ENCODE peak calls at places on chromosomes 7 and 10, in five cellular contexts. G is GM12878, Q is HepG2, Z is K562, O is H1. I is an unnamed sample.

GRCh38 chr7:35576037-35576573 is 118.8 kb downstream of the HERPUD2 start:
- DNase-seq in G (no peak), Q (no peak), Z (no peak), O (no peak), I (no peak)

GRCh38 chr10:122019414-122019975 is 30.5 kb downstream of the TACC2 start:
- DNase-seq in G (no peak), Q (no peak), Z (no peak), O (no peak), I (no peak)

GRCh38 chr10:34522542-34522941 is 292.6 kb downstream of the PARD3 start:
- DNase-seq in G (no peak), Q (no peak), Z (peak), O (no peak), I (peak)

GRCh38 chr10:7424315-7424714 is 13.5 kb upstream of the SFMBT2 start:
- DNase-seq in G (no peak), Q (no peak), Z (no peak), O (no peak), I (no peak)

GRCh38 chr10:12358863-12359647 is 9.7 kb downstream of the CAMK1D start:
- DNase-seq in G (no peak), Q (no peak), Z (no peak), O (no peak), I (no peak)

GRCh38 chr7:11742496-11742895 is 89.5 kb downstream of the THSD7A start:
- DNase-seq in G (no peak), Q (no peak), Z (no peak), O (no peak), I (no peak)

GRCh38 chr10:35456784-35457183 is 120.5 kb downstream of the CCNY start:
- DNase-seq in G (no peak), Q (no peak), Z (no peak), O (no peak), I (no peak)

GRCh38 chr10:5343561-5343960 is 21.2 kb upstream of the UCN3 start:
- DNase-seq in G (no peak), Q (peak), Z (peak), O (no peak), I (no peak)

GRCh38 chr10:113151178-113151577 is 201.1 kb downstream of the TCF7L2 start:
- DNase-seq in G (no peak), Q (no peak), Z (no peak), O (no peak), I (no peak)

GRCh38 chr7:69177326-69177897 is 420.9 kb upstream of the AUTS2 start:
- DNase-seq in G (no peak), Q (no peak), Z (no peak), O (no peak), I (no peak)

GRCh38 chr7:98995111-98995510 is 116.8 kb downstream of the TRRAP start:
- DNase-seq in G (no peak), Q (no peak), Z (no peak), O (no peak), I (no peak)

GRCh38 chr10:43607199-43607573 is 948 bp downstream of the ZNF485 start:
- DNase-seq in G (no peak), Q (no peak), Z (peak), O (no peak), I (no peak)

GRCh38 chr10:89367529-89367928 is 10.3 kb upstream of the IFIT1B start:
- DNase-seq in G (peak), Q (no peak), Z (no peak), O (no peak), I (no peak)

GRCh38 chr10:80463868-80464267 is 9.8 kb downstream of the TSPAN14 start:
- DNase-seq in G (no peak), Q (no peak), Z (no peak), O (no peak), I (no peak)

GRCh38 chr7:95840953-95841950 is 68.9 kb downstream of the DYNC1I1 start:
- DNase-seq in G (no peak), Q (peak), Z (peak), O (no peak), I (peak)

GRCh38 chr7:150368884-150369739 is 490 bp downstream of the REPIN1 start:
- DNase-seq in G (no peak), Q (peak), Z (peak), O (no peak), I (peak)

GRCh38 chr10:88233870-88234269 is 349.2 kb downstream of the RNLS start:
- DNase-seq in G (no peak), Q (no peak), Z (no peak), O (no peak), I (no peak)

GRCh38 chr7:34392972-34393371 is 265.0 kb upstream of the NPSR1 start:
- DNase-seq in G (no peak), Q (no peak), Z (no peak), O (no peak), I (no peak)

GRCh38 chr7:158649279-158649678 is 55.3 kb downstream of the NCAPG2 start:
- DNase-seq in G (no peak), Q (peak), Z (peak), O (no peak), I (peak)

GRCh38 chr10:45557275-45557905 is 115.2 kb downstream of the ZFAND4 start:
- DNase-seq in G (no peak), Q (peak), Z (peak), O (peak), I (no peak)

GRCh38 chr7:67401492-67401891 is 404.9 kb downstream of the TYW1 start:
- DNase-seq in G (no peak), Q (no peak), Z (no peak), O (no peak), I (no peak)

GRCh38 chr10:97119058-97119832 is 66.5 kb downstream of the SLIT1 start:
- DNase-seq in G (no peak), Q (no peak), Z (no peak), O (no peak), I (peak)

GRCh38 chr10:12444981-12445700 is 95.8 kb downstream of the CAMK1D start:
- DNase-seq in G (no peak), Q (no peak), Z (no peak), O (no peak), I (no peak)

GRCh38 chr10:11331706-11332105 is 279.7 kb downstream of the USP6NL start:
- DNase-seq in G (no peak), Q (no peak), Z (no peak), O (no peak), I (no peak)

GRCh38 chr10:124739996-124740373 is 4.2 kb downstream of the FAM53B start:
- DNase-seq in G (no peak), Q (no peak), Z (no peak), O (no peak), I (no peak)

GRCh38 chr10:72524489-72524888 is 101.4 kb downstream of the MICU1 start:
- DNase-seq in G (no peak), Q (no peak), Z (no peak), O (no peak), I (no peak)

GRCh38 chr10:12513775-12514663 is 164.7 kb downstream of the CAMK1D start:
- DNase-seq in G (no peak), Q (no peak), Z (no peak), O (no peak), I (peak)

GRCh38 chr7:74583630-74584029 is 73.9 kb upstream of the GTF2I start:
- DNase-seq in G (no peak), Q (no peak), Z (no peak), O (no peak), I (peak)

GRCh38 chr7:17371656-17372524 is 73.4 kb downstream of the AHR start:
- DNase-seq in G (no peak), Q (peak), Z (peak), O (no peak), I (no peak)

GRCh38 chr10:67433276-67433675 is 262.7 kb downstream of the CTNNA3 start:
- DNase-seq in G (no peak), Q (no peak), Z (no peak), O (no peak), I (no peak)

GRCh38 chr10:16944961-16945360 is 127.7 kb upstream of the RSU1 start:
- DNase-seq in G (no peak), Q (no peak), Z (peak), O (no peak), I (no peak)

GRCh38 chr10:131068760-131069159 is 242.8 kb downstream of the TCERG1L start:
- DNase-seq in G (no peak), Q (no peak), Z (no peak), O (no peak), I (no peak)

GRCh38 chr7:88801046-88801445 is 5.5 kb upstream of the TEX47 start:
- DNase-seq in G (no peak), Q (no peak), Z (no peak), O (no peak), I (no peak)
- TF ChIP-seq GABPA in G (no peak), Q (no peak), Z (no peak), O (no peak), I (no peak)

GRCh38 chr7:27186450-27187157 is 1.6 kb upstream of the HOXA11 start:
- DNase-seq in G (no peak), Q (no peak), Z (no peak), O (no peak), I (no peak)
- TF ChIP-seq SIN3A in G (no peak), Q (no peak), Z (no peak), O (no peak), I (no peak)

GRCh38 chr10:15719062-15719898 is 442 bp downstream of the ITGA8 start:
- DNase-seq in G (no peak), Q (no peak), Z (no peak), O (no peak), I (peak)
- TF ChIP-seq GABPA in G (no peak), Q (no peak), Z (no peak), O (no peak), I (no peak)

DNA sequence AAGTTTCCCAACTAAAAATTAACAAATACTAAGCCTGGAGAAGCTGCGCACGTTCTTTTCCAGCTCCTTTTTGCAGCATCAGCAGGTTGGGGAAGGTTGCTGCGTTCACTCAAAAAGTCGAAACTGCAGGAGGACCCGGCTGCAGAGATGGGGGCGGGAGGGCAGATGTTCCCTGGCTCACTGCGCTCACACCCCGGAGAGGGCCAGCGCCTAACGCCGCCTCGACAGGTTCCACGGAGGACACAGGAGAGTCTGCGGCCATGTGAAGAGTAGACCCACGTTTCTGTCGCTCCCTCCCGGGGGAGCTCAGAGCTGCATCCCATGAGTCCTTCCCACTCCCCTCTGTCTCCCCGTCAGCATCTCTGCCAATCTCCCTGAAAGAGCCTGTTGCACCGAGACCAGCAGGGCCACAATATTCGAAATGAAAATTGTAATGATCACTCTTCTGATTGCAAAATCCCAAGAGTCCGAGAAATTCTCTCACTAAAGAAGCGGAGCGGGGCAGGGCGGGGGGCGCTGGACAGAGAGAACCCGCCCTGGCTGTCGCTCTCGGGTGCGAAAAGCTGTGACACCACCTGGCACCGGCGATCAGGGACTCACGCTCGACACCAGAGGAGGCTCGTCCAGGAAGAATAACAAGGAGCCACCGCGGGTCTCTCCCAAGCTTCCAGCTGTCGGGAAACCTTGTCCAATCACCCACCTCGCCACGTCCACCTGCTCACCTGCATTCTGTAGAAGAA is 131.5 kb upstream of the PFKP start:
- DNase-seq in G (no peak), Q (no peak), Z (no peak), O (no peak), I (no peak)
- TF ChIP-seq SIN3A in G (no peak), Q (no peak), Z (no peak), O (no peak), I (no peak)

GRCh38 chr10:133258818-133259602 is 17.7 kb downstream of the ADAM8 start:
- DNase-seq in G (no peak), Q (peak), Z (peak), O (no peak), I (no peak)

GRCh38 chr10:133260895-133261725 is 15.6 kb downstream of the ADAM8 start:
- DNase-seq in G (no peak), Q (no peak), Z (peak), O (no peak), I (peak)

GRCh38 chr10:133257489-133258065 is 19.1 kb downstream of the ADAM8 start:
- DNase-seq in G (no peak), Q (no peak), Z (peak), O (no peak), I (peak)

GRCh38 chr10:133259603-133259992 is 17.1 kb downstream of the ADAM8 start:
- DNase-seq in G (no peak), Q (no peak), Z (no peak), O (no peak), I (no peak)

GRCh38 chr10:133258066-133258817 is 18.4 kb downstream of the ADAM8 start:
- DNase-seq in G (no peak), Q (no peak), Z (no peak), O (no peak), I (no peak)
- TF ChIP-seq GABPA in G (no peak), Q (no peak), Z (no peak), O (no peak), I (no peak)

DNA sequence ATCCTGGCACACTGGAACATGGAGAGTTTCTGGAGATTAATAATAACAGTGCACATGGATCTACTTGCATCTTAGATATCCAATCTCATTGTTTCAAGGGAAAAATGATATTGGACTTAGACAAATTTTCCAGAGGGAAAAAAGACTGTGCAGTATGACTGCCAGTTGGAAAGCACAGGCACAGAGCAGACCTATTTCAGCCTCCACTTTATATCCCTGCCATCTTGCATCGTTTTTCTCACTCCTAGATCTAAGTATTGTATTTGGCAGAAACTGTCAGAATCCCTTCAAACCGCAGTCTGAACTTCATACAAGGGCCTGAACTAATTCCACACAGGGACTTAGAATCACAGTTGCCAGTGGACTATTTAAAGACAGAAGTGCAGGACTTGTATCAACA is 95.9 kb upstream of the PALS2 start:
- DNase-seq in G (no peak), Q (no peak), Z (no peak), O (no peak), I (no peak)
- TF ChIP-seq SIN3A in G (no peak), Q (no peak), Z (no peak), O (no peak), I (no peak)